ENCODE peak calls at places on chromosomes 1 and 21, in five cellular contexts. N is left cardiac atrium, R is astrocyte of the spinal cord, X is ovary, M is HFFc6. W is an unnamed sample.

GRCh38 chr1:247332901-247333361 is 1.3 kb upstream of the ZNF496 start:
- DNase-seq in M (peak; percentile 13), R (no peak), X (peak; percentile 26), N (peak; percentile 35), W (no peak)

GRCh38 chr1:19582318-19582717 is 61.8 kb upstream of the NBL1 start:
- DNase-seq in N (peak; percentile 39), R (no peak), X (peak; percentile 31), M (no peak), W (peak; percentile 57)

GRCh38 chr1:156862602-156863599 is 2.2 kb downstream of the NTRK1 start:
- DNase-seq in X (no peak), N (no peak), M (no peak), R (no peak), W (no peak)

GRCh38 chr1:220956861-220957605 is 77.8 kb downstream of the HLX start:
- DNase-seq in N (peak; percentile 40), M (peak; percentile 97), R (peak; percentile 83), X (no peak), W (no peak)

GRCh38 chr1:24992124-24992760 is 62.2 kb upstream of the RUNX3 start:
- DNase-seq in X (no peak), N (no peak), M (no peak), R (no peak), W (no peak)

GRCh38 chr1:46903481-46903880 is 37.8 kb downstream of the CYP4A11 start:
- DNase-seq in X (no peak), N (no peak), M (no peak), R (no peak), W (no peak)

GRCh38 chr1:9289724-9290493 is 2.8 kb upstream of the SPSB1 start:
- DNase-seq in X (peak; percentile 74), R (peak; percentile 54), N (peak; percentile 73), M (peak; percentile 88), W (no peak)

GRCh38 chr21:20276377-20276776 is 721.8 kb upstream of the NCAM2 start:
- DNase-seq in N (no peak), X (no peak), M (no peak), R (no peak), W (no peak)

GRCh38 chr1:44860891-44861290 is 17.8 kb upstream of the PTCH2 start:
- DNase-seq in R (no peak), X (no peak), M (no peak), N (no peak), W (no peak)

GRCh38 chr1:167795810-167796740 is 74.3 kb downstream of the MPZL1 start:
- DNase-seq in M (no peak), N (peak; percentile 30), R (peak; percentile 68), X (no peak), W (no peak)

GRCh38 chr1:93908394-93909145 is 660 bp downstream of the GCLM start:
- DNase-seq in N (peak; percentile 33), M (no peak), X (peak; percentile 27), R (no peak), W (peak; percentile 20)

GRCh38 chr1:59568158-59568935 is 246.4 kb upstream of the HOOK1 start:
- DNase-seq in M (peak; percentile 43), R (no peak), N (no peak), X (no peak), W (no peak)

GRCh38 chr1:27643626-27644368 is 8.8 kb upstream of the FGR start:
- DNase-seq in N (peak; percentile 63), R (peak; percentile 54), X (no peak), M (peak; percentile 48), W (no peak)

GRCh38 chr1:46558966-46559365 is 7.5 kb upstream of the KNCN start:
- DNase-seq in R (no peak), N (no peak), M (no peak), X (no peak), W (no peak)

GRCh38 chr1:54125671-54126070 is 27.1 kb downstream of the CDCP2 start:
- DNase-seq in X (no peak), M (no peak), N (peak; percentile 31), R (peak; percentile 23), W (no peak)

GRCh38 chr1:194289569-194290266 is 1103.3 kb upstream of the B3GALT2 start:
- DNase-seq in X (no peak), N (no peak), M (no peak), R (no peak), W (peak; percentile 8)

GRCh38 chr1:64172458-64172983 is 30.9 kb upstream of the UBE2U start:
- DNase-seq in N (no peak), M (peak; percentile 31), R (peak; percentile 40), X (no peak), W (no peak)

GRCh38 chr1:60510162-60510561 is 436.6 kb upstream of the C1orf87 start:
- DNase-seq in N (no peak), X (no peak), M (no peak), R (no peak), W (no peak)

GRCh38 chr1:181608951-181609350 is 125.6 kb downstream of the CACNA1E start:
- DNase-seq in N (no peak), M (no peak), X (no peak), R (no peak), W (no peak)

GRCh38 chr1:210726621-210727020 is 397.9 kb downstream of the HHAT start:
- DNase-seq in N (peak; percentile 23), X (no peak), R (peak; percentile 33), M (peak; percentile 10), W (no peak)

GRCh38 chr1:21335088-21335678 is 44.9 kb upstream of the ECE1 start:
- DNase-seq in N (no peak), X (no peak), R (no peak), M (no peak), W (no peak)

GRCh38 chr21:39373634-39374033 is 24.7 kb upstream of the HMGN1 start:
- DNase-seq in R (peak; percentile 38), X (no peak), N (no peak), M (peak; percentile 63), W (no peak)

GRCh38 chr1:16145988-16146887 is 9.6 kb downstream of the EPHA2 start:
- DNase-seq in M (peak; percentile 88), N (peak; percentile 87), X (peak; percentile 88), R (peak; percentile 95), W (no peak)

GRCh38 chr1:101382135-101382534 is 145.3 kb downstream of the S1PR1 start:
- DNase-seq in M (no peak), N (no peak), R (no peak), X (no peak), W (no peak)

GRCh38 chr1:57033222-57034019 is 67.6 kb upstream of the C8B start:
- DNase-seq in M (no peak), X (no peak), N (no peak), R (no peak), W (no peak)

GRCh38 chr1:204509186-204509635 is 7.0 kb upstream of the MDM4 start:
- DNase-seq in M (no peak), N (no peak), R (no peak), X (no peak), W (no peak)

GRCh38 chr1:53734650-53735211 is 4.2 kb downstream of the GLIS1 start:
- DNase-seq in N (no peak), X (no peak), R (peak; percentile 67), M (peak; percentile 57), W (no peak)

GRCh38 chr1:41740630-41741239 is 178.0 kb downstream of the HIVEP3 start:
- DNase-seq in R (no peak), X (no peak), N (no peak), M (no peak), W (no peak)

GRCh38 chr1:240611619-240612490 is at the start of gene GREM2:
- DNase-seq in X (peak; percentile 44), R (peak; percentile 93), M (peak; percentile 90), N (peak; percentile 20), W (no peak)

GRCh38 chr1:21932127-21932526 is 5.0 kb downstream of the HSPG2 start:
- DNase-seq in X (no peak), N (peak; percentile 57), M (peak; percentile 82), R (no peak), W (no peak)

GRCh38 chr1:41366428-41367101 is 5.3 kb downstream of the FOXO6 start:
- DNase-seq in M (no peak), X (no peak), R (no peak), N (peak; percentile 55), W (no peak)

GRCh38 chr1:15962671-15963362 is 13.1 kb downstream of the ZBTB17 start:
- DNase-seq in R (no peak), X (peak; percentile 55), M (no peak), N (no peak), W (no peak)

GRCh38 chr1:72140222-72140621 is 142.1 kb downstream of the NEGR1 start:
- DNase-seq in X (no peak), N (no peak), R (no peak), M (no peak), W (no peak)

GRCh38 chr1:1304331-1305299 is 3.1 kb downstream of the ACAP3 start:
- DNase-seq in X (peak; percentile 92), N (peak; percentile 81), M (peak; percentile 74), R (peak; percentile 67), W (no peak)

GRCh38 chr21:37677006-37677405 is 239.3 kb downstream of the KCNJ6 start:
- DNase-seq in N (no peak), R (no peak), X (no peak), M (no peak), W (no peak)

GRCh38 chr21:14403681-14404318 is 20.9 kb upstream of the HSPA13 start:
- DNase-seq in X (no peak), R (peak; percentile 41), M (peak; percentile 19), N (no peak), W (no peak)